ENCODE peak calls at places on chromosomes 3 and 15, in ten cellular contexts. F is GM13977; N is Kasumi-1; V is stimulated activated CD8-positive, alpha-beta memory T cell treated with anti-CD3 and anti-CD28 coated beads, Interleukin-7, amount 100 ng/mL, for 24 hours; S is activated naive CD8-positive, alpha-beta T cell treated with anti-CD3 and anti-CD28 coated beads, Interleukin-2, amount 50 U/mL, for 16 hours; I is kidney glomerular epithelial cell; X is AG08396; A is stimulated activated CD4-positive, alpha-beta T cell treated with anti-CD3 and anti-CD28 coated beads, Interleukin-1b, Interleukin-23, amount 100 ng/mL, for 4 hours; Q is T-helper 9 cell; K is pancreas. R is an unnamed sample.

GRCh38 chr3:117681619-117682018 is 972.0 kb downstream of the TUSC7 start:
- DNase-seq in F (no peak), N (no peak), V (no peak), S (no peak), I (peak), X (peak), A (no peak), Q (no peak), K (no peak), R (no peak)

GRCh38 chr15:101029971-101030661 is 111.0 kb downstream of the LRRK1 start:
- DNase-seq in F (no peak), N (no peak), V (no peak), S (no peak), I (no peak), X (no peak), A (no peak), Q (no peak), K (no peak), R (no peak)

GRCh38 chr3:43102773-43103480 is 3.0 kb downstream of the POMGNT2 start:
- DNase-seq in F (no peak), N (no peak), V (no peak), S (no peak), I (no peak), X (no peak), A (no peak), Q (no peak), K (no peak), R (no peak)

GRCh38 chr3:55686720-55687254 is 199.7 kb upstream of the WNT5A start:
- DNase-seq in F (no peak), N (no peak), V (no peak), S (no peak), I (no peak), X (no peak), A (no peak), Q (no peak), K (no peak), R (no peak)

GRCh38 chr3:53023072-53023823 is 22.6 kb downstream of the SFMBT1 start:
- DNase-seq in F (no peak), N (peak), V (no peak), S (no peak), I (no peak), X (no peak), A (no peak), Q (no peak), K (no peak), R (no peak)

GRCh38 chr3:14775574-14775973 is 43.2 kb upstream of the FGD5 start:
- DNase-seq in F (no peak), N (no peak), V (no peak), S (no peak), I (no peak), X (no peak), A (no peak), Q (no peak), K (no peak), R (no peak)

GRCh38 chr3:127172670-127173515 is 20.0 kb upstream of the PRR23E start:
- DNase-seq in F (no peak), N (no peak), V (no peak), S (no peak), I (peak), X (peak), A (no peak), Q (no peak), K (peak), R (no peak)

GRCh38 chr15:60424006-60424405 is 26.2 kb upstream of the ANXA2 start:
- DNase-seq in F (no peak), N (no peak), V (no peak), S (no peak), I (no peak), X (no peak), A (no peak), Q (no peak), K (no peak), R (no peak)

GRCh38 chr3:157807286-157807685 is 298.9 kb downstream of the SHOX2 start:
- DNase-seq in F (no peak), N (no peak), V (no peak), S (no peak), I (no peak), X (no peak), A (no peak), Q (no peak), K (no peak), R (no peak)

GRCh38 chr3:125185758-125186245 is 26.7 kb downstream of the SLC12A8 start:
- DNase-seq in F (no peak), N (no peak), V (no peak), S (no peak), I (no peak), X (no peak), A (no peak), Q (no peak), K (no peak), R (no peak)

R was measured in stimulated activated naive CD8-positive, alpha-beta T cell treated with anti-CD3 and anti-CD28 coated beads, Interleukin-15, Interleukin-2, amounts not matched to agents 100 U/mL and 50 U/mL, for 24 hours.